ENCODE peak calls at places on chromosomes 3 and 15, in six cellular contexts. F is NB4, L is transverse colon, W is stomach, X is spleen, Q is IMR-90. T is an unnamed sample.

GRCh38 chr3:140186421-140186920 is 251.5 kb downstream of the CLSTN2 start:
- DNase-seq in L (no peak), F (no peak), W (no peak), X (no peak), Q (peak), T (no peak)

GRCh38 chr3:114841515-114841914 is 305.6 kb downstream of the ZBTB20 start:
- DNase-seq in F (no peak), W (no peak), X (no peak), Q (peak), L (no peak), T (no peak)

GRCh38 chr3:132230156-132231000 is 86.8 kb upstream of the ACP3 start:
- DNase-seq in X (no peak), L (no peak), W (no peak), Q (no peak), F (no peak), T (no peak)

GRCh38 chr15:36363335-36363734 is 216.1 kb upstream of the CDIN1 start:
- DNase-seq in L (no peak), W (no peak), X (no peak), Q (peak), F (no peak), T (no peak)

GRCh38 chr3:171875923-171876412 is 32.8 kb downstream of the TMEM212 start:
- DNase-seq in W (no peak), F (no peak), L (no peak), X (no peak), Q (peak), T (peak)

GRCh38 chr3:116186128-116186527 is 259.2 kb downstream of the LSAMP start:
- DNase-seq in F (no peak), L (no peak), Q (no peak), X (no peak), W (no peak), T (no peak)

GRCh38 chr15:39918688-39919385 is 1.2 kb downstream of the GPR176 start:
- DNase-seq in Q (peak), L (no peak), W (no peak), X (no peak), F (no peak), T (no peak)

GRCh38 chr3:194355379-194355778 is 4.3 kb upstream of the CPN2 start:
- DNase-seq in F (no peak), X (no peak), W (no peak), Q (no peak), L (no peak), T (no peak)

GRCh38 chr15:62886431-62887071 is 156.0 kb upstream of the TPM1 start:
- DNase-seq in X (no peak), L (no peak), F (no peak), Q (peak), W (no peak), T (no peak)

GRCh38 chr15:95284933-95285401 is 1045.5 kb upstream of the NR2F2 start:
- DNase-seq in Q (peak), F (peak), X (no peak), L (no peak), W (no peak), T (no peak)

GRCh38 chr3:111782447-111782782 is 76.7 kb upstream of the PHLDB2 start:
- DNase-seq in Q (no peak), F (no peak), W (no peak), L (no peak), X (no peak), T (no peak)

GRCh38 chr3:170043506-170043905 is 5.7 kb downstream of the GPR160 start:
- DNase-seq in L (no peak), Q (no peak), F (no peak), X (no peak), W (no peak), T (no peak)

GRCh38 chr3:13480340-13481318 is 523 bp downstream of the HDAC11 start:
- DNase-seq in Q (peak), X (peak), L (peak), F (no peak), W (no peak), T (peak)

GRCh38 chr15:22895465-22896190 is 57.2 kb downstream of the NIPA2 start:
- DNase-seq in Q (peak), L (peak), X (peak), F (peak), W (peak), T (no peak)

GRCh38 chr3:135178566-135178965 is 383.5 kb downstream of the EPHB1 start:
- DNase-seq in W (no peak), Q (no peak), F (no peak), L (no peak), X (no peak), T (no peak)

GRCh38 chr3:1139071-1139470 is 46.2 kb downstream of the CNTN6 start:
- DNase-seq in Q (no peak), X (no peak), F (no peak), W (no peak), L (no peak), T (no peak)

GRCh38 chr3:126713229-126713628 is 9.2 kb downstream of the CHCHD6 start:
- DNase-seq in L (no peak), Q (no peak), W (no peak), X (no peak), F (peak), T (no peak)

GRCh38 chr3:23804441-23805227 is 1.1 kb upstream of the UBE2E1 start:
- DNase-seq in W (no peak), L (peak), Q (no peak), F (no peak), X (no peak), T (no peak)

GRCh38 chr3:46010519-46011113 is 15.0 kb upstream of the FYCO1 start:
- DNase-seq in F (no peak), X (no peak), Q (no peak), W (no peak), L (no peak), T (no peak)

GRCh38 chr15:47466357-47466756 is 250.9 kb upstream of the SEMA6D start:
- DNase-seq in Q (peak), L (no peak), W (no peak), X (no peak), F (no peak), T (no peak)

GRCh38 chr15:39248204-39248603 is 332.7 kb upstream of the THBS1 start:
- DNase-seq in W (no peak), L (no peak), Q (peak), X (no peak), F (no peak), T (no peak)

GRCh38 chr3:172622916-172623700 is 87.8 kb downstream of the NCEH1 start:
- DNase-seq in F (peak), L (peak), X (no peak), Q (peak), W (peak), T (no peak)

GRCh38 chr15:79929412-79929811 is 32.6 kb upstream of the MTHFS start:
- DNase-seq in W (no peak), L (no peak), Q (no peak), X (no peak), F (no peak), T (no peak)

GRCh38 chr3:143095813-143096212 is 23.8 kb upstream of the CHST2 start:
- DNase-seq in L (no peak), X (no peak), W (no peak), F (no peak), Q (no peak), T (no peak)

GRCh38 chr3:169505577-169506155 is 157.8 kb downstream of the MECOM start:
- DNase-seq in Q (no peak), L (no peak), W (no peak), X (no peak), F (peak), T (no peak)

GRCh38 chr15:78638658-78639314 is 2.2 kb downstream of the CHRNB4 start:
- DNase-seq in Q (peak), W (peak), F (peak), X (no peak), L (peak), T (no peak)

GRCh38 chr3:155342344-155342743 is 48.9 kb upstream of the STRIT1 start:
- DNase-seq in W (no peak), Q (no peak), F (no peak), L (no peak), X (no peak), T (no peak)

GRCh38 chr15:90315276-90315982 is 36.7 kb upstream of the ZNF774 start:
- DNase-seq in X (no peak), W (peak), L (peak), F (no peak), Q (peak), T (peak)

DNA sequence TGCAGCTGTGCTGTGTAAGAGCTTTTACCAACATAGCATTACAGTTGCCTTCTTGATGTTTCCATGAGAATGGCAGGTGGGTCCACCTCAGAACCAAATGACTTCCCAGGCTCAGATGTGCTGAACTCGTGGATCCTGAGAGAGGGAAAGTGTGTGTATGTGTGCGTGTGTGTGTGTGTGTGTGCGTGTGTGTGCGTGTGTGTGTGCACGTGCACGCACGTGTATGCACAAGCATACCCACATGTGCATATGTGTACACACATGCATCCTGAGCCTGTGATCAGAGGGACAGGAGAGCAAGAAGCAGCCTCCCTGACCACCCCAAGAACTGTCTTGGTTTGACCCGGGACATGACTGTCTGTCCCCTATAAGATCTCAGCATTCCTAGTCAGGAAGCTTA is 48.1 kb downstream of the CHDH start:
- DNase-seq in W (no peak), F (no peak), Q (no peak), X (no peak), L (no peak), T (no peak)
- TF ChIP-seq POLR2A in W (no peak), F (no peak), Q (no peak), X (no peak), L (no peak), T (no peak)

DNA sequence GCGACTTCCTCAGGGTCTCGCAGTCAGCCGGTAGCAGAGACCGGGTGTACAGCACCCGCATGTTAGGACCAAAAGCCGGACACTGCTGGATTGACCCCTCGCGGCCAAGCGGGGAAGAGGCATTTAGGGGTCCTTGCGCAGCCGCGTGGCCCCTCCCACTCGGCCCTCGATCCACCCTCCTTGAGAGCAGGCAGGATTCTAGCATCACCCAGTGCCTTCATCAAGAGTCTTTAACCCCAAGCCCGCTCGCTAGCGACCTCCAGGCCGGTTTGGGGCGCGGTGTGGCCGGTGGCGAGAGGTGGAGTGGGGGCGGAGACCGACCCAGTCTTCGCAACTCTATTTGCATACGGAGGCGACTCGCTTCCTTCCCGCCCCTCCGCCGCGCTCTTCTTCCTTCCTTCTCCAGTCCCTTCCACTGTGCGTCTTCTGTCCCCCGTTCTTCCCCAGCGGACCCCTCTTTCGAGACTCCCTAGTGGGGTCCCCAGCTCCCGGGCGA is at the start of gene ST6GAL1:
- DNase-seq in L (peak), F (peak), X (peak), Q (peak), W (peak), T (peak)
- TF ChIP-seq POLR2A in L (peak), F (peak), X (no peak), Q (no peak), W (no peak), T (peak)

GRCh38 chr3:52705688-52706686 is at the start of the genes GLT8D1 and SPCS1:
- DNase-seq in X (peak), F (peak), W (peak), L (peak), Q (peak), T (peak)
- TF ChIP-seq POLR2A in X (peak), F (peak), W (no peak), L (peak), Q (peak), T (peak)

DNA sequence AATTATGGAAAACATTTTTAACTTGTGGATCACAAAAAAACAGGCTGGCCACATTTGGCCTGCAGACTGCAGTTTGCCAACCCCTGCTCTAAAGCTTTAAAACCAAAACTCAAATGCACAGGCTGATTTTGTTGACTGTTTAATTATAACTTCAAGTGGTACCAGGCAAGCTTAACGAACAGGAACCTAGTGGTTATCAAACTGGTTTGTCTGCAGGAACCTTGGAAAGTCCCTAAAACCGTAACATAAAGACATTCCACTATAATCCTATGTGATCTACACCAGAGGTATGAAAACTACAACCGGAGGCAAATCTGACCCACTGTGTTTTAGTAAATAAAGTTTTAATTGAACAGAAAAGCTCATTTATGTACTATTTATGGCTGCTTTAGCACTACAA is 52.4 kb downstream of the TBL1XR1 start:
- DNase-seq in X (no peak), F (no peak), L (no peak), W (no peak), Q (no peak), T (no peak)
- TF ChIP-seq POLR2A in X (no peak), F (no peak), L (no peak), W (no peak), Q (no peak), T (no peak)

GRCh38 chr3:157120071-157120892 is 39.7 kb downstream of the CCNL1 start:
- DNase-seq in F (no peak), X (no peak), Q (no peak), W (peak), L (peak), T (no peak)
- TF ChIP-seq POLR2A in F (no peak), X (no peak), Q (no peak), W (no peak), L (peak), T (no peak)

GRCh38 chr3:14946749-14947104 is 656 bp upstream of the NR2C2 start:
- DNase-seq in F (no peak), W (no peak), X (no peak), L (no peak), Q (no peak), T (no peak)

GRCh38 chr3:14947105-14947885 is at the start of gene NR2C2:
- DNase-seq in W (peak), X (peak), Q (peak), L (peak), F (peak), T (peak)

GRCh38 chr3:14949126-14949525 is 1.7 kb downstream of the NR2C2 start:
- DNase-seq in X (no peak), W (no peak), Q (no peak), F (no peak), L (no peak), T (no peak)

GRCh38 chr3:14948609-14949038 is 1.2 kb downstream of the NR2C2 start:
- DNase-seq in F (no peak), W (no peak), X (no peak), L (no peak), Q (no peak), T (no peak)

DNA sequence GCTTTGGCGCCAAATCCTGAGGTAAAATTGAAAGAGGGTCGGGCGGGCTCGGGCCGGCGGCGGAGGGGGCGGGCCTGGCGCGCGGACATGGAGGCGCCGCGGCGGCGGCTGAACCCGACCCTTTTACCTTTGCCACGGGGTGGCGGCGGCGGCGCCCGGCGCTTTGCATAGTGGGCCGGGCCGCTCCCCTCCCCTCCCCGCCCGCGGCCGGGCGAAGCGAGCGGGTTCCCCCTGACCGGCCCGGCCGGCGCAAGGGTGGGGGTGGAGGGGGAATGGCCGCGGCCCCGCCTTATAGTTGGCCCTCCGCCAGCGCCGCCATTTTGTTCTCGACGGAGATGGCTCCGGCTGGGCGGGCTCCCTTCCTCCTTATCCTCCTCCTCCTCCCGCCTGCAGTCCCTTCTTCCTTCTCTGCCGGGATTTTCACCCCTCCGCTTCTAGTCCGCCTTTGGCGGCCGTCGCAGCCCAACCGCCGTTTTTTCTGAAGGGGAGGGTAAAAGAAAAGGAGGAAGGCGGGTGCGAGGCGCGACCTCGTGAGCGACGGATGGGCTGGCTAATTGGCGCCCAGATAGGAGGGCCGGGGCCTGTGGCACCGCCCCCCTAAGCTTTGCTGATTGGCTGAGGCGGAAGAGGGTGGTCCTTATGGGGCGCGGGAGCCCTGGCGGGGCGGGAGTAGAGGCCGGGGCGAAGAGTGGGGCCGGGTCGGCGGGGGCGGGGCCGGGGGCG is 664 bp downstream of the NR2C2 start:
- DNase-seq in L (peak), Q (peak), W (peak), X (peak), F (peak), T (peak)
- TF ChIP-seq POLR2A in L (peak), Q (peak), W (no peak), X (no peak), F (no peak), T (peak)

DNA sequence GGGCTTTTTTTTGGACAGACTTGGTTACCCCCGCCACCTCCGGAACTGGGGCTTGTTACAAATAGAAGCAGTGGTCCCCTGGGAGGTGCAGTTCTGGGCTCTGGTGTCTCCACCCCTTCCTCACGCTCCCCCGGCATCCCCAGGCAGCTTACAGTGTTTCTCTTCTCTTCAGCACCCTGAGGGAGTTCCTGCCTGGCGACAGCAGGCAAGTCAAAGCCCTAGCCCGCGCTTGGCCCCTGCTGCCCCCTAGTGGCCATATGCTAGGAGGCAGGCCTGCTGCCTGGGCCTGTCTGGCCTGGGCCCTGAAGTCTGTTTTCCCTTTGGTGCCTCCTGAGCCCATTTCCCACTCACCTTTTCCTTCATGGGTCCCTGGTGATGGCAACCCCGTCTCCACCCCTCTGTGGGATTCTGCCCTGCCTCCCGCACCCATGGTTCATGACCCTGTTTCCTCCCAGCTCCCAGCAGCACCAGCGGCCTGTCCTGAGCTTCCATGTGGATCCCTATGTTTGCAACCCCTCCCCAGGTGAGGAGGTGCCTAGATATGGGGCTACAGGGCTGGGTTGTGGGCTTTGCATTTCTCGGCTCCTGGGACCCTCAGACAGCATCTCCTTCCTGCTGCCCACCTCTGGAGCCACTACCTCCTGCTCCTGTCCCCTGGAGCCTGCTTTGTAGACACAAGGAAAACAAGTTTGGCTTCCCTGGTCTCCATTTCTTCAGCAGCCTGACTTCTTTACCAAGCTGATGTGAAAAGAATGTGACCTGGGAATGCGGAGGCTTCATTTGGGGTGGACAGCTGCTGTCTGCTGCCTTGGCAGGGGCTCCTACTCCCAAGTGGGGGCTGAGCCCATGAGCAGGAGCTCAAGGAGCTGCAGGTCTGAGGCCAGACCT is 2.2 kb downstream of the SNX22 start:
- DNase-seq in W (peak), F (peak), Q (peak), L (peak), X (peak), T (peak)
- TF ChIP-seq POLR2A in W (no peak), F (peak), Q (peak), L (peak), X (no peak), T (no peak)

DNA sequence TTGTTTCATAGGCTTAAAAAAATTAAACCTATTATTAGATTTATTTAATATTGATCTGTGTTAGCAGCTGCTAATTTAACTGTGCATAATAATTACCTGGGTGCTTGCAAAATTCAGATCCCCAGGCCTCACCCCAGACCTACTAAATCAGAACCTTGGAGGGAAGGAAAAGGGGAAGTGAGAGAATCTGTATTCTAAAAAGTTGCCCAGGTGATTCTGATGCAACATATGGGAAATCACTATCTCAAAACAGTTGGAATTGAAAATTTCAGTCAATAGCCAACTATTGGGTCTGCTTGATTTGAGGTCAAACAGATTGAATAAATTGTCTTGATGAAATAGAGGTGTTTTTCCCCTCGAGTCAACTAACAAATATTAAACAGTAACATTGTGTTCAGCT is 538.5 kb upstream of the ADAMTS9 start:
- DNase-seq in L (no peak), Q (no peak), W (no peak), X (no peak), F (no peak), T (no peak)
- TF ChIP-seq POLR2A in L (no peak), Q (no peak), W (no peak), X (no peak), F (no peak), T (no peak)